ENCODE peak calls at places on chromosomes 12 and 14, in eight cellular contexts. A is HCT116, W is PC-3, P is neural progenitor cell, X is SK-N-SH, O is OCI-LY7, E is GM23338, L is MM.1S. M is an unnamed sample.

GRCh38 chr14:67505254-67505653 is 16.7 kb upstream of the TMEM229B start:
- DNase-seq in O (no peak), A (no peak), E (no peak), W (no peak), X (no peak), P (no peak), L (no peak), M (no peak)

GRCh38 chr14:106276326-106277267 is 750.2 kb downstream of the TMEM121 start:
- DNase-seq in W (no peak), L (no peak), P (no peak), A (no peak), X (no peak), O (no peak), E (no peak), M (no peak)

GRCh38 chr12:94615284-94616216 is 34.8 kb downstream of the TMCC3 start:
- DNase-seq in P (no peak), L (no peak), W (peak), X (no peak), A (no peak), O (no peak), E (no peak), M (peak)

GRCh38 chr12:45165284-45165683 is 50.6 kb upstream of the ANO6 start:
- DNase-seq in E (no peak), L (no peak), P (no peak), O (no peak), W (no peak), X (no peak), A (no peak), M (no peak)

GRCh38 chr14:104426771-104427125 is 152.8 kb upstream of the C14orf180 start:
- DNase-seq in E (no peak), X (peak), W (no peak), O (no peak), P (no peak), A (no peak), L (no peak), M (no peak)

GRCh38 chr12:28884861-28885260 is 264.2 kb upstream of the FAR2 start:
- DNase-seq in O (no peak), P (no peak), L (no peak), E (no peak), W (no peak), A (no peak), X (peak), M (no peak)

GRCh38 chr12:58732894-58733293 is 187.4 kb downstream of the LRIG3 start:
- DNase-seq in P (no peak), A (no peak), L (no peak), W (no peak), E (no peak), O (no peak), X (no peak), M (no peak)

GRCh38 chr12:2395352-2395977 is 342.7 kb downstream of the CACNA1C start:
- DNase-seq in O (peak), L (peak), W (peak), X (peak), A (peak), E (peak), P (peak), M (peak)

GRCh38 chr12:54030889-54031860 is 1.7 kb upstream of the HOXC5 start:
- DNase-seq in A (no peak), L (no peak), W (no peak), O (no peak), P (peak), X (no peak), E (peak), M (peak)

GRCh38 chr12:80411787-80412186 is 32.2 kb upstream of the PTPRQ start:
- DNase-seq in P (no peak), E (no peak), L (peak), W (no peak), X (no peak), O (no peak), A (no peak), M (no peak)

GRCh38 chr14:23513005-23513412 is 38.6 kb downstream of the ZFHX2 start:
- DNase-seq in W (no peak), E (no peak), X (peak), O (no peak), P (no peak), A (no peak), L (no peak), M (no peak)

GRCh38 chr12:114974333-114974732 is 290.4 kb upstream of the TBX3 start:
- DNase-seq in E (no peak), L (no peak), A (no peak), P (no peak), X (no peak), W (no peak), O (no peak), M (no peak)

GRCh38 chr12:50066402-50066801 is 9.0 kb downstream of the ASIC1 start:
- DNase-seq in L (no peak), P (peak), W (no peak), E (peak), A (no peak), X (no peak), O (no peak), M (no peak)

GRCh38 chr14:30706704-30707103 is 84.6 kb downstream of the SCFD1 start:
- DNase-seq in X (no peak), A (no peak), P (peak), W (no peak), E (no peak), L (no peak), O (no peak), M (no peak)

GRCh38 chr14:76564471-76565119 is 188.7 kb downstream of the ESRRB start:
- DNase-seq in X (no peak), P (peak), A (peak), E (peak), L (no peak), W (no peak), O (peak), M (no peak)

GRCh38 chr12:52452101-52452500 is at the start of gene KRT6B:
- DNase-seq in A (no peak), E (no peak), O (no peak), W (peak), L (no peak), X (no peak), P (no peak), M (no peak)

GRCh38 chr14:52329678-52330376 is 15.7 kb downstream of the PTGER2 start:
- DNase-seq in E (no peak), X (no peak), A (no peak), W (no peak), P (no peak), L (no peak), O (no peak), M (no peak)

GRCh38 chr12:51625370-51625769 is 34.3 kb downstream of the SCN8A start:
- DNase-seq in X (no peak), A (no peak), E (no peak), L (no peak), O (no peak), P (no peak), W (no peak), M (no peak)

GRCh38 chr12:17661250-17661649 is 428.7 kb downstream of the RERGL start:
- DNase-seq in A (no peak), O (no peak), X (no peak), E (peak), P (no peak), W (peak), L (no peak), M (peak)

GRCh38 chr14:55267816-55268215 is 3.4 kb upstream of the FBXO34 start:
- DNase-seq in P (no peak), A (no peak), O (no peak), E (no peak), W (no peak), X (no peak), L (no peak), M (peak)

GRCh38 chr12:71138011-71138410 is 19.8 kb downstream of the TSPAN8 start:
- DNase-seq in P (no peak), O (no peak), A (no peak), X (no peak), W (no peak), E (peak), L (no peak), M (no peak)

GRCh38 chr14:22849212-22849819 is 12.9 kb downstream of the MMP14 start:
- DNase-seq in X (peak), P (no peak), A (no peak), W (no peak), O (no peak), L (no peak), E (peak), M (no peak)

GRCh38 chr14:61516125-61516740 is 179.1 kb upstream of the HIF1A start:
- DNase-seq in X (no peak), A (no peak), L (no peak), P (no peak), W (no peak), E (no peak), O (no peak), M (no peak)

GRCh38 chr14:91158091-91158790 is 44.4 kb downstream of the DGLUCY start:
- DNase-seq in E (no peak), A (no peak), X (no peak), O (no peak), W (no peak), P (no peak), L (no peak), M (no peak)

GRCh38 chr12:69985656-69986055 is 160.6 kb downstream of the MYRFL start:
- DNase-seq in P (peak), A (peak), L (peak), E (peak), X (peak), O (peak), W (peak), M (no peak)

GRCh38 chr14:94682736-94683135 is 70.5 kb downstream of the SERPINA3 start:
- DNase-seq in L (no peak), O (no peak), P (no peak), W (no peak), E (no peak), A (no peak), X (no peak), M (no peak)

GRCh38 chr14:93008381-93008780 is 85.4 kb downstream of the CHGA start:
- DNase-seq in A (no peak), W (peak), X (peak), O (no peak), P (no peak), L (no peak), E (no peak), M (no peak)

GRCh38 chr14:80634106-80634758 is 307.3 kb downstream of the CEP128 start:
- DNase-seq in O (no peak), X (no peak), A (no peak), P (no peak), E (no peak), L (no peak), W (peak), M (no peak)

GRCh38 chr12:4307593-4308333 is 13.2 kb upstream of the TIGAR start:
- DNase-seq in P (peak), L (no peak), A (peak), X (peak), O (peak), W (peak), E (peak), M (peak)

GRCh38 chr12:1199700-1200099 is 208.7 kb downstream of the ERC1 start:
- DNase-seq in A (no peak), W (no peak), X (no peak), O (no peak), P (no peak), E (no peak), L (no peak), M (no peak)

GRCh38 chr12:49055978-49056754 is 4.4 kb downstream of the KMT2D start:
- DNase-seq in O (peak), A (peak), W (peak), E (peak), P (peak), L (peak), X (peak), M (peak)
- TF ChIP-seq EZH2phosphoT487 in O (no peak), A (no peak), W (no peak), E (no peak), P (no peak), L (no peak), X (no peak), M (no peak)

GRCh38 chr14:68630611-68631013 is 162.3 kb downstream of the ZFP36L1 start:
- DNase-seq in A (no peak), E (no peak), W (no peak), P (no peak), O (no peak), X (no peak), L (no peak), M (no peak)

GRCh38 chr14:68627050-68627867 is 165.6 kb downstream of the ZFP36L1 start:
- DNase-seq in L (no peak), X (no peak), P (no peak), A (no peak), O (no peak), E (no peak), W (no peak), M (no peak)

GRCh38 chr14:68630081-68630571 is 162.7 kb downstream of the ZFP36L1 start:
- DNase-seq in X (no peak), L (no peak), E (no peak), O (no peak), A (no peak), W (no peak), P (no peak), M (no peak)

GRCh38 chr14:68627868-68628604 is 164.8 kb downstream of the ZFP36L1 start:
- DNase-seq in P (peak), L (no peak), X (no peak), O (no peak), E (peak), A (peak), W (peak), M (peak)

DNA sequence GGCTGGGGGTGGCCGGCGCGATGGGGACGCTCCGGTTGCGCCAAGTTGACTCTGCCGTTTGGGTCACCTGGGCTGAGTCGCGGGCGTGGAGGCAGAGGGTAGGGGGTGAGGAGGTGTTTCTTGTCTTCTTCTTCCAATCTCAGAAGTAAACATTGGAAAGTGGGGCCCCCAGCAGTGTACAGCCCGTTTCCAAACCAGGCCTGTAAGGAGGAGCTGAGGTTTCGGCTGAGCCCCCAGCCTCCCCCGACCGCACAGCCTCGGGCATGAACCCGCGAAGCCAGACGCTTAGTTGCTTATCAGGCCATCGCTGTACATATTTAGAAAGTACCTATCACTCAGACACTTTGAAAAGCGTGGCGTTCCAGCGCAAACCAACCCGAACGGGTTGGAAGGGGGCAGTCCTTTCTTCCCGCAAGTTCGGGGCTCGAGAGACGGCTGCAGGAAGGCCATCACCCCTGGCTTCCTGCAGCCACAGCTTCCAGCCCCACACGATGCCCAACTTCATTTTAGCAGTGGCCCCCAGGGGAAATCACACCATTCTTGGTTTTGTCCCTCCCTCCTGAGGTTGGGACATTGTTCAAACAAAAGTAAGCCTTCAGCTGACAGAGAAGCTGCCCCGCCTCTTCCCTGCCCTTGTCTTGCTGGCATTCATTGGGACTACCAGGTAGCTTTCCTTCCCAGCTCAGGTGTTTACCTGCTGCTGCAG is 164.1 kb downstream of the ZFP36L1 start:
- DNase-seq in P (peak), E (peak), W (peak), O (no peak), X (no peak), L (no peak), A (no peak), M (peak)
- H3K4me2 ChIP-seq in P (peak), E (peak), W (peak), O (peak), X (no peak), L (no peak), A (peak), M (peak)

GRCh38 chr14:99188721-99189120 is 83.3 kb downstream of the BCL11B start:
- DNase-seq in A (no peak), X (peak), P (peak), O (no peak), W (no peak), L (no peak), E (peak), M (no peak)
- TF ChIP-seq CTCF in A (no peak), X (peak), P (peak), O (peak), W (no peak), L (no peak), E (peak), M (no peak)

GRCh38 chr12:39958377-39958776 is 147.5 kb downstream of the SLC2A13 start:
- DNase-seq in A (no peak), W (peak), O (peak), X (no peak), P (peak), L (no peak), E (peak), M (no peak)
- TF ChIP-seq EZH2phosphoT487 in A (no peak), W (no peak), O (no peak), X (no peak), P (no peak), L (no peak), E (no peak), M (no peak)

DNA sequence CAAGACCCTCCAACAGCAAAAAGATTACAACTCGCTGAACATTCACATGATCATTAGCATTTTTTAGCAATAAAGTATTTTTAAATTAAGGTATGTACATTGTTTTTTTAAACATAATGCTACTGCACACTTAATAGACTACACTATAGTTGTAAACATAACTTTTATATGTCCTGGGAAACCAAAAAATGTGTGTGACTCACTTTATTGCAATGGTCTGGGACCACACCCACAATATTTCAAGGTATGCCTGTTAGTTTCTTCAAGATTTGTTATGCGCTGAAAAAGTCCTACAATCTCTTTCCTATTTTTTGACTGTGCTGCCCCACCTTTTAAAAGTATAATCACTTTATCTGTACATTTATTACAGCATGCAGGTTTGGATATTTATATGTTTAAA is 30.4 kb upstream of the PCNX4 start:
- DNase-seq in W (peak), L (no peak), P (no peak), O (no peak), A (no peak), E (no peak), X (no peak), M (no peak)
- H3K4me2 ChIP-seq in W (peak), L (no peak), P (no peak), O (no peak), A (peak), E (no peak), X (no peak), M (no peak)

GRCh38 chr14:45838597-45838996 is 585.6 kb upstream of the MIS18BP1 start:
- DNase-seq in X (no peak), E (peak), W (peak), P (peak), O (peak), L (no peak), A (no peak), M (peak)
- TF ChIP-seq CTCF in X (peak), E (peak), W (peak), P (peak), O (peak), L (no peak), A (peak), M (peak)